ENCODE peak calls at places on chromosome 10, in seven cellular contexts. K, Q, E, S, B, I and X are unnamed samples. For H3K36me3, the result is how much of the 10 kb centered on the place peaks cover.

GRCh38 chr10:104246981-104247380 is 7.7 kb upstream of the GSTO1 start:
- DNase-seq in B (no peak), E (peak), Q (peak), K (no peak), S (no peak), I (peak), X (no peak)

GRCh38 chr10:94137747-94138146 is 144.0 kb downstream of the PLCE1 start:
- DNase-seq in I (no peak), K (no peak), B (no peak), Q (no peak), E (no peak), S (no peak), X (no peak)

GRCh38 chr10:22308390-22308789 is 7.8 kb upstream of the COMMD3 start:
- DNase-seq in S (no peak), E (peak), Q (no peak), I (peak), K (no peak), B (peak), X (no peak)

GRCh38 chr10:99344715-99345114 is 15.6 kb downstream of the CNNM1 start:
- DNase-seq in K (peak), Q (no peak), S (peak), I (no peak), E (no peak), B (no peak), X (no peak)

GRCh38 chr10:132477398-132478340 is 59.9 kb upstream of the INPP5A start:
- DNase-seq in K (peak), Q (no peak), B (no peak), E (no peak), S (no peak), I (no peak), X (peak)

GRCh38 chr10:108112218-108112617 is 947.7 kb upstream of the SORCS1 start:
- DNase-seq in B (no peak), E (peak), I (no peak), S (peak), Q (no peak), K (no peak), X (no peak)

GRCh38 chr10:103153765-103154197 is 39.3 kb downstream of the NT5C2 start:
- DNase-seq in I (peak), Q (peak), E (peak), B (no peak), K (no peak), S (peak), X (no peak)

GRCh38 chr10:1633783-1634182 is 103.5 kb downstream of the ADARB2 start:
- DNase-seq in I (no peak), B (no peak), Q (no peak), E (no peak), S (no peak), K (peak), X (no peak)

GRCh38 chr10:46541017-46541661 is 15.3 kb downstream of the GPRIN2 start:
- DNase-seq in E (no peak), Q (no peak), S (peak), I (no peak), K (peak), B (no peak), X (no peak)

GRCh38 chr10:31961675-31962074 is 33.0 kb upstream of the ARHGAP12 start:
- DNase-seq in Q (peak), K (no peak), B (no peak), I (peak), S (no peak), E (peak), X (no peak)

GRCh38 chr10:5404188-5405041 is at the start of gene TUBAL3:
- DNase-seq in K (no peak), I (no peak), S (no peak), Q (no peak), B (no peak), E (no peak), X (no peak)

GRCh38 chr10:70034252-70034651 is 18.4 kb upstream of the MACROH2A2 start:
- DNase-seq in S (no peak), Q (no peak), E (no peak), B (no peak), K (no peak), I (no peak), X (no peak)

GRCh38 chr10:132549416-132549815 is 11.8 kb downstream of the INPP5A start:
- DNase-seq in I (no peak), S (no peak), E (no peak), B (no peak), K (no peak), Q (no peak), X (no peak)

GRCh38 chr10:14549496-14549895 is 218.8 kb upstream of the FRMD4A start:
- DNase-seq in B (no peak), Q (peak), E (no peak), S (no peak), K (no peak), I (no peak), X (no peak)

GRCh38 chr10:112227331-112227961 is 43.9 kb upstream of the GPAM start:
- DNase-seq in S (no peak), K (no peak), E (peak), Q (peak), B (no peak), I (peak), X (no peak)

GRCh38 chr10:86253171-86254072 is 113.2 kb downstream of the GRID1 start:
- DNase-seq in S (peak), B (no peak), K (peak), E (no peak), I (no peak), Q (no peak), X (no peak)

GRCh38 chr10:29119374-29119773 is 169.5 kb upstream of the LYZL1 start:
- DNase-seq in B (no peak), E (no peak), S (peak), K (peak), I (no peak), Q (no peak), X (peak)

GRCh38 chr10:13066527-13066926 is 33.4 kb upstream of the OPTN start:
- DNase-seq in S (no peak), B (no peak), Q (no peak), E (no peak), K (peak), I (no peak), X (no peak)

GRCh38 chr10:37952926-37953325 is 23.5 kb downstream of the ZNF25 start:
- DNase-seq in Q (no peak), B (no peak), E (peak), K (no peak), I (no peak), S (no peak), X (no peak)

GRCh38 chr10:104127411-104127810 is 5.4 kb downstream of the SFR1 start:
- DNase-seq in S (peak), K (peak), I (no peak), Q (no peak), B (no peak), E (no peak), X (peak)

GRCh38 chr10:24313233-24313632 is 104.3 kb downstream of the KIAA1217 start:
- DNase-seq in S (no peak), I (no peak), Q (no peak), B (no peak), E (no peak), K (no peak), X (no peak)

GRCh38 chr10:122850705-122851640 is 5.3 kb upstream of the CUZD1 start:
- DNase-seq in I (peak), B (no peak), S (peak), Q (peak), E (peak), K (no peak), X (no peak)

GRCh38 chr10:122849900-122850605 is 4.4 kb upstream of the CUZD1 start:
- DNase-seq in S (no peak), B (no peak), E (no peak), Q (no peak), K (no peak), I (peak), X (no peak)

GRCh38 chr10:122849090-122849489 is 3.4 kb upstream of the CUZD1 start:
- DNase-seq in E (no peak), Q (no peak), I (no peak), S (no peak), K (no peak), B (no peak), X (no peak)

GRCh38 chr10:122845783-122846332 is at the start of gene CUZD1:
- DNase-seq in Q (no peak), E (no peak), B (no peak), I (no peak), K (peak), S (peak), X (no peak)

DNA sequence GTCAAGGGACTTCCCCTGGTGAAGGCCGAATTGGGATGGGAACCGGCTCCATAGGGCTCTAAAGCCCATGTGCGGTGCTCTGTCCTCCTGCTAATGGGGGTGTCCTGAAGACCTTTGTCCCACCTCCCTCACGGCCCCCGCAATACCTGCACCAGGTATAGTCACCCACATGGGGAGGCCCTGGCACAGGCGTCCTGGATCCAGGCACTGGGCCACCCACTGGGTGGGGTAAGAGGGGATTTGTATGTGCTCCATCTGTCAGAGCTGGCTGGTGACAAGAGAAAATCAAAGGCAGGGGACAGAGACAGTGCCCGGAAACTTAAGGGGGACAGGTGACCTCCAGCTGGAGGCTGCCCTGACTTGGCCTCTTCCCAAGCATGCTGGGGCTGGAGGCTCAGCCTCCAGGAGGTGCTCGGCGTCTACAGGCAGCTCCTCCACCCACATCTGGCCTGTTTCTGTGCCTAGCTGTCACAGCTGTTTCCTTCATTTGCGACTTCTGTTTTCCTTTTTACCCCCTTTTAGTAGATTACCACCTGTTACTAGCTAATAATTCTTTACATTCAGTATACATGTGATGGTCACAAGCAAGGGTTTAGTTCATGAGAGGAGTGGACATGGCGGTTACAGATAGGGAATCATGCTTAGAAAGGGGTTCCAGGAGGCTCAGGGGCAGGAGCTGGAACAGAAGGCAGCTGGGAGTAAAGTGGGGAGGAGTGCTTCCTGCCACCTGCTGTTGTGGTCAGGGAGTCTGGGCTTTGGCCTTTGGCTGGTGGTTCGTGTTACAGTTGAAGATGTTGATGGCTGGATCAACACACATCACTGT is 2.3 kb upstream of the CUZD1 start:
- DNase-seq in Q (peak), I (no peak), E (no peak), B (no peak), K (peak), S (no peak), X (no peak)
- H3K36me3 ChIP-seq in Q (under half), I (under half), E (under half), B (under half), K (under half), S (under half), X (under half)

GRCh38 chr10:16519908-16520861 is 1.5 kb downstream of the C1QL3 start:
- DNase-seq in B (no peak), E (no peak), S (peak), Q (no peak), K (peak), I (no peak), X (no peak)
- H3K4me3 ChIP-seq in B (peak), E (peak), S (peak), Q (peak), K (peak), I (no peak), X (no peak)

GRCh38 chr10:60105195-60105812 is 198.9 kb upstream of the CCDC6 start:
- DNase-seq in B (no peak), I (no peak), S (no peak), K (no peak), Q (no peak), E (peak), X (no peak)

GRCh38 chr10:60098676-60099601 is 192.6 kb upstream of the CCDC6 start:
- DNase-seq in E (no peak), K (peak), S (peak), Q (no peak), I (no peak), B (no peak), X (peak)

GRCh38 chr10:60099998-60100747 is 193.8 kb upstream of the CCDC6 start:
- DNase-seq in K (no peak), I (peak), Q (peak), S (peak), B (no peak), E (peak), X (peak)

GRCh38 chr10:60096761-60097513 is 190.6 kb upstream of the CCDC6 start:
- DNase-seq in E (no peak), B (no peak), S (no peak), Q (no peak), K (no peak), I (peak), X (no peak)

DNA sequence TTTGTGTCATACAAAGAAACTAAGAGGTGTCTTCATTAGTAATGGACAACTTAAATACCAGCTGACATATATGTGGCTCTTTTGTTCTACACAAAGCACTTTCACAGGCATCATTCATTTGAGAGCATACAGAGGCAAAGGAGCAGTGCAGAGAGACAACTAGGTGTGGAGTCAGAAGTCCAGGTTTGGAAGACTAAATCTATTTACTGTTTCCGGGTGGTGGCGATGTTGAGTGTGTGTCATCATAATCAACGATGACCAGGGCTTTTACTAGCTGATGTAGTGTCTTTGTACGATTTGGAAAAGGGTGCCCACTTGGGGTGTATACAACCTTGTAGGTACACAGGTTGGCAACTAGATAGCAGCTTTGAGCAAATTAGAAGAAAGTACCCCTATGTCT is 195.5 kb upstream of the CCDC6 start:
- DNase-seq in K (peak), S (no peak), E (no peak), Q (no peak), I (no peak), B (no peak), X (no peak)
- H3K9ac ChIP-seq in K (no peak), S (no peak), E (no peak), Q (no peak), I (no peak), B (no peak), X (no peak)

GRCh38 chr10:79253704-79254103 is 93.6 kb upstream of the PPIF start:
- DNase-seq in E (no peak), S (no peak), K (no peak), B (no peak), Q (no peak), I (no peak), X (no peak)

GRCh38 chr10:79250259-79250658 is 97.0 kb upstream of the PPIF start:
- DNase-seq in K (no peak), S (no peak), B (no peak), Q (no peak), I (no peak), E (no peak), X (peak)

GRCh38 chr10:79254333-79255006 is 92.8 kb upstream of the PPIF start:
- DNase-seq in K (no peak), S (no peak), B (no peak), E (no peak), I (no peak), Q (no peak), X (no peak)

GRCh38 chr10:79255007-79255507 is 92.2 kb upstream of the PPIF start:
- DNase-seq in S (no peak), I (no peak), Q (no peak), B (no peak), E (no peak), K (no peak), X (no peak)

DNA sequence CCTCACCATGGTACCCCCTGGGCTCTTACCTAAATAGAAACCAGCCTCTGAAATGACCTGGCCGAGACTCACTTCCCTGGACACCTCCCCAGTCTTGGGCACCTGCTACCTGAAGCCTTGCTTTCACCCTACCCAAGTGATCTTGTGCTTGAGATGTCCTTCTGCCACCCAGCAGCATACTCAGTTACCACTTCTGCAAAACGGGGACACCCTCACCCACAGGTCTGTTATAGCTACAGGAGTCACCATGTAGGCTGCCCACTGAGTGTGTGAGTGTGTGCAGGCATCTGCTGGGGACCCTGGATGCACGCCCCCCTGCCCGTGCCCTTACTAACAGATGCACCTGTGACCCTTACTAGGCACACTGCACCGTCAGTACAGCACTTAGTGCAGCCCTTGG is 94.8 kb upstream of the PPIF start:
- DNase-seq in K (no peak), E (no peak), S (no peak), Q (no peak), B (no peak), I (no peak), X (peak)
- H3K36me3 ChIP-seq in K (under half), E (under half), S (under half), Q (under half), B (under half), I (under half), X (under half)

DNA sequence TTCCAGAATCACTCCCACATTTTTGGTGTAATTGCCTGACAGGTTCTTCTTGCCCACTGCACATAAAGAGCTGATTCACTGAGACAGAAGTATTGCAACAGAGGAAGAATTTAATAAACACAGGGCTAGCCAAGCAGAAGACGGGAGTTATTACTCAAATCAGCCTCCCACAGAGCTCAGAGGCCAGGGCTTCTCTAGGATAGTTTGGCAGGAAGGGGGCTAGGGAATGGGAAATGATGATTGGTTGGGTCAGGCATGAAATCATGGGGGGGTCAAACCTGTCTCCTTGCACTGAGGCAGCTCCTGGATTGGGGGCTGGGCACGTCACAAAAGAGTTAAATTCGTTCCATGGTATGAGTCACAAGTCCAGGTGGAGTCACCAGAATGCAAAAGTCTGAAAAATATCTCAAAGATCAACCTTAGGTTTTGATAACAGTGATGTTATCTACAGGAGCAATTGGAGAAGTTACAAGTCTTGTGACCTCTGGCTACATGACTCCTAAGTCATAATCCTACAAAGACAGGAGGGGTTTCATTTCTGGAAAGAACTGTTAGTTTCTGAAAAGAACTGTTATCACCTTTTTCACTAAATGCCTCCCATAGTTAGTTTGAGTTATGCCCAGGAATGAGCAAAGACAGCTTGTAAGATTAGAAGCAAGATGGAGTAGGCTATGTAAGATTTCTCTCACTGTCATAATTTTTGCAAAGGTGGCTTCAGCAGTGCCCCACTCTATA is 30.3 kb upstream of the ERCC6 start:
- DNase-seq in K (no peak), E (peak), B (no peak), I (peak), S (no peak), Q (peak), X (no peak)
- H3K4me3 ChIP-seq in K (no peak), E (peak), B (no peak), I (no peak), S (no peak), Q (no peak), X (no peak)

DNA sequence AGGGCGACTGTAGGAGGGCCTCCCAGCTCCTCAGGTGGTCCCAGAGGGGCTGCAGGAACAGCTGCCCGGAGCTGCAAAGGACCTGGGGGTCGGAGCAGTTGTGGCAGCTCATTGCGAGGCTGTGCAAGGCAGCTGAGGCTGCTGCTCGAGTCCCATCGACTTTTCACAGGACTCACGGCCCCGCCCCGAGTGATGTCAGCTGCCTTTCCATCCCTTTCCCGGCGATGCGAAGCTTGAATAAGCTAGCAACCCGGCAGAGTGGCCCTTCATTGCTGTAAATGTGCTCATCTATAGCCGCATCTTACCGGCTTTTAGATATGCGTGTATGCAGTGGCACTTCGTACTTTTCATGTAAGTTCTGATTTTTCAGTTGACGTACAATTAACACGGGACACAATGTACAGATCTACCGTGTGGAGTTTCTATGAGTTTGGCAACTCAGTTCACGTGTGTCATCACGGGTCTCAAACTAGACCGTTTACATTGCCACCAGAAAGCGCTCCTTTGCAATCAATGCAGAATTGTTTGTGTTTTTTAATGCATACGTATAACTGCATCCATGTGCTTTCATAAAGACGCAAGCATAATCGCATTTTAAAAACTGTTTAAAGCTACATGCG is at the start of gene CH25H:
- DNase-seq in I (peak), S (peak), E (peak), B (no peak), Q (peak), K (peak), X (no peak)
- H3K9ac ChIP-seq in I (peak), S (peak), E (peak), B (no peak), Q (peak), K (no peak), X (no peak)